ENCODE peak calls at places on chromosomes 13 and 19, in ten cellular contexts. N is IMR-90; C is T-helper 1 cell; J is effector memory CD4-positive, alpha-beta T cell; X is NCI-H774; T is cardiac fibroblast; G is lower lobe of right lung; I is activated CD4-positive, alpha-beta T cell treated with anti-CD3 and anti-CD28 coated beads, Interleukin-2, amount 10 ng/mL, durations not matched to agents 7 days and 5 days; P is fibroblast of the conjunctiva; H is stimulated activated CD4-positive, alpha-beta T cell treated with anti-CD3 and anti-CD28 coated beads, Interleukin-2, amount 100 ng/mL, for 48 hours. M is an unnamed sample.

GRCh38 chr19:7862413-7862951 is 11.7 kb downstream of the PRR36 start:
- DNase-seq in N (peak), C (peak), J (peak), X (no peak), T (peak), G (peak), I (peak), P (no peak), H (peak), M (peak)

GRCh38 chr19:14413765-14414171 is 5.4 kb downstream of the DDX39A start:
- DNase-seq in N (peak), C (no peak), J (no peak), X (no peak), T (peak), G (no peak), I (no peak), P (no peak), H (no peak), M (peak)

GRCh38 chr13:59982631-59983382 is 180.9 kb downstream of the DIAPH3 start:
- DNase-seq in N (peak), C (no peak), J (no peak), X (no peak), T (peak), G (no peak), I (no peak), P (peak), H (no peak), M (peak)

GRCh38 chr13:40235160-40235796 is 431.2 kb downstream of the FOXO1 start:
- DNase-seq in N (no peak), C (no peak), J (no peak), X (no peak), T (peak), G (no peak), I (no peak), P (peak), H (no peak), M (peak)

GRCh38 chr19:7673995-7674667 is 2.8 kb upstream of the MCEMP1 start:
- DNase-seq in N (peak), C (no peak), J (no peak), X (peak), T (peak), G (peak), I (peak), P (peak), H (peak), M (peak)

GRCh38 chr19:17479325-17479791 is 9.0 kb downstream of the SLC27A1 start:
- DNase-seq in N (peak), C (no peak), J (no peak), X (no peak), T (peak), G (no peak), I (no peak), P (no peak), H (no peak), M (peak)

GRCh38 chr13:29918845-29919244 is 68.4 kb upstream of the UBL3 start:
- DNase-seq in N (peak), C (no peak), J (no peak), X (no peak), T (peak), G (no peak), I (no peak), P (no peak), H (no peak), M (peak)

GRCh38 chr19:52188822-52189744 is 769 bp upstream of the PPP2R1A start:
- DNase-seq in N (no peak), C (no peak), J (no peak), X (peak), T (no peak), G (peak), I (no peak), P (no peak), H (no peak), M (no peak)

GRCh38 chr13:110017379-110017778 is 231.0 kb upstream of the IRS2 start:
- DNase-seq in N (peak), C (no peak), J (no peak), X (no peak), T (peak), G (no peak), I (no peak), P (peak), H (no peak), M (peak)

GRCh38 chr13:105363747-105364177 is 1171.7 kb downstream of the EFNB2 start:
- DNase-seq in N (no peak), C (no peak), J (no peak), X (peak), T (no peak), G (no peak), I (no peak), P (no peak), H (no peak), M (no peak)

GRCh38 chr19:36215276-36216171 is 618 bp downstream of the ZNF146 start:
- DNase-seq in N (peak), C (no peak), J (no peak), X (no peak), T (peak), G (no peak), I (peak), P (no peak), H (peak), M (peak)

GRCh38 chr13:58480011-58480410 is 848.5 kb downstream of the PCDH17 start:
- DNase-seq in N (no peak), C (no peak), J (no peak), X (no peak), T (no peak), G (no peak), I (no peak), P (no peak), H (no peak), M (no peak)

GRCh38 chr19:9936151-9937000 is at the start of gene OLFM2:
- DNase-seq in N (no peak), C (no peak), J (no peak), X (no peak), T (no peak), G (no peak), I (no peak), P (no peak), H (no peak), M (no peak)

GRCh38 chr19:17775245-17775927 is 19.6 kb upstream of the B3GNT3 start:
- DNase-seq in N (peak), C (no peak), J (no peak), X (no peak), T (peak), G (no peak), I (peak), P (no peak), H (peak), M (peak)

GRCh38 chr13:30323524-30323923 is 16.2 kb upstream of the KATNAL1 start:
- DNase-seq in N (no peak), C (no peak), J (no peak), X (no peak), T (no peak), G (no peak), I (no peak), P (no peak), H (no peak), M (no peak)

GRCh38 chr19:5539431-5539833 is 28.3 kb downstream of the TINCR start:
- DNase-seq in N (no peak), C (no peak), J (no peak), X (no peak), T (no peak), G (no peak), I (no peak), P (no peak), H (no peak), M (no peak)

GRCh38 chr19:7743425-7743841 is 3.9 kb downstream of the CD209 start:
- DNase-seq in N (no peak), C (no peak), J (no peak), X (no peak), T (no peak), G (no peak), I (no peak), P (no peak), H (no peak), M (no peak)

GRCh38 chr19:28130066-28130511 is 1082.9 kb downstream of the UQCRFS1 start:
- DNase-seq in N (no peak), C (no peak), J (no peak), X (no peak), T (no peak), G (no peak), I (no peak), P (no peak), H (no peak), M (no peak)

GRCh38 chr19:33679696-33680095 is 57.9 kb downstream of the CHST8 start:
- DNase-seq in N (no peak), C (no peak), J (no peak), X (no peak), T (no peak), G (no peak), I (no peak), P (no peak), H (no peak), M (no peak)

GRCh38 chr13:30107536-30108136 is 199.7 kb downstream of the KATNAL1 start:
- DNase-seq in N (peak), C (no peak), J (no peak), X (no peak), T (peak), G (peak), I (no peak), P (no peak), H (no peak), M (peak)

GRCh38 chr13:96817336-96817941 is 176.8 kb downstream of the OXGR1 start:
- DNase-seq in N (peak), C (no peak), J (no peak), X (no peak), T (peak), G (no peak), I (no peak), P (peak), H (no peak), M (peak)

GRCh38 chr13:111865046-111865445 is 201.9 kb upstream of the SOX1 start:
- DNase-seq in N (no peak), C (no peak), J (no peak), X (no peak), T (no peak), G (no peak), I (no peak), P (no peak), H (no peak), M (no peak)

GRCh38 chr19:34904846-34905527 is 21.7 kb upstream of the ZNF30 start:
- DNase-seq in N (no peak), C (no peak), J (no peak), X (no peak), T (no peak), G (no peak), I (no peak), P (no peak), H (no peak), M (no peak)

GRCh38 chr13:110872034-110872767 is 42.7 kb downstream of the ANKRD10 start:
- DNase-seq in N (no peak), C (no peak), J (no peak), X (no peak), T (no peak), G (no peak), I (no peak), P (no peak), H (no peak), M (peak)

GRCh38 chr19:11191273-11191755 is 6.0 kb downstream of the KANK2 start:
- DNase-seq in N (peak), C (no peak), J (no peak), X (no peak), T (peak), G (peak), I (no peak), P (peak), H (peak), M (peak)

GRCh38 chr13:112178769-112179168 is 111.8 kb downstream of the SOX1 start:
- DNase-seq in N (no peak), C (no peak), J (no peak), X (no peak), T (no peak), G (no peak), I (no peak), P (no peak), H (no peak), M (no peak)

GRCh38 chr19:54172413-54172763 is 572 bp downstream of the TMC4 start:
- DNase-seq in N (no peak), C (no peak), J (no peak), X (peak), T (no peak), G (no peak), I (no peak), P (no peak), H (no peak), M (no peak)

GRCh38 chr13:114068723-114069322 is 63.6 kb downstream of the RASA3 start:
- DNase-seq in N (peak), C (no peak), J (no peak), X (no peak), T (peak), G (no peak), I (no peak), P (peak), H (no peak), M (peak)

GRCh38 chr19:29690842-29691241 is 24.2 kb downstream of the C19orf12 start:
- DNase-seq in N (peak), C (no peak), J (no peak), X (no peak), T (peak), G (no peak), I (peak), P (peak), H (no peak), M (peak)

GRCh38 chr13:26425439-26426358 is 131.8 kb upstream of the WASF3 start:
- DNase-seq in N (peak), C (no peak), J (no peak), X (peak), T (peak), G (peak), I (no peak), P (no peak), H (no peak), M (no peak)